ENCODE peak calls at places on chromosomes 7 and 10, in four cellular contexts. V, N, S and L are unnamed samples. For H3K4me1 and H3K36me3, the result is how much of the 10 kb centered on the place peaks cover.

GRCh38 chr10:6279540-6280267 is 77.0 kb downstream of the PFKFB3 start:
- DNase-seq in V (no peak), N (no peak), S (no peak), L (no peak)

GRCh38 chr10:26555719-26556368 is 117.7 kb downstream of the APBB1IP start:
- DNase-seq in V (peak), N (no peak), S (no peak), L (peak)

GRCh38 chr10:70053896-70054641 is 1.4 kb downstream of the MACROH2A2 start:
- DNase-seq in V (no peak), N (no peak), S (no peak), L (peak)

GRCh38 chr7:99267530-99268360 is 4.9 kb upstream of the MYH16 start:
- DNase-seq in V (no peak), N (peak), S (no peak), L (no peak)

GRCh38 chr7:43568529-43568928 is 14.4 kb upstream of the STK17A start:
- DNase-seq in V (no peak), N (no peak), S (no peak), L (no peak)

GRCh38 chr10:91010952-91011351 is 90.1 kb upstream of the ANKRD1 start:
- DNase-seq in V (no peak), N (no peak), S (no peak), L (no peak)

GRCh38 chr7:44432381-44432977 is 58.0 kb downstream of the NUDCD3 start:
- DNase-seq in V (no peak), N (no peak), S (peak), L (no peak)

GRCh38 chr7:29969706-29970105 is 19.9 kb downstream of the SCRN1 start:
- DNase-seq in V (no peak), N (no peak), S (no peak), L (no peak)

GRCh38 chr7:6640246-6640721 is 3.2 kb downstream of the ZNF316 start:
- DNase-seq in V (no peak), N (no peak), S (no peak), L (peak)

GRCh38 chr7:79934727-79935126 is 199.9 kb upstream of the GNAI1 start:
- DNase-seq in V (no peak), N (no peak), S (no peak), L (no peak)

GRCh38 chr10:124917939-124918830 is 23.7 kb upstream of the ZRANB1 start:
- DNase-seq in V (no peak), N (no peak), S (no peak), L (no peak)

GRCh38 chr10:5531558-5532230 is 6.9 kb downstream of the CALML3 start:
- DNase-seq in V (no peak), N (no peak), S (no peak), L (no peak)

GRCh38 chr7:139618482-139619366 is 95.2 kb downstream of the CLEC2L start:
- DNase-seq in V (no peak), N (no peak), S (peak), L (no peak)

GRCh38 chr7:133491846-133492652 is 239.2 kb downstream of the EXOC4 start:
- DNase-seq in V (no peak), N (no peak), S (no peak), L (no peak)

GRCh38 chr7:17326378-17326777 is 27.9 kb downstream of the AHR start:
- DNase-seq in V (no peak), N (no peak), S (no peak), L (no peak)

GRCh38 chr7:133568544-133568943 is 315.7 kb downstream of the EXOC4 start:
- DNase-seq in V (no peak), N (no peak), S (no peak), L (no peak)

GRCh38 chr7:99184468-99185225 is 23.3 kb downstream of the KPNA7 start:
- DNase-seq in V (no peak), N (no peak), S (no peak), L (no peak)

GRCh38 chr10:110811791-110812581 is 59.7 kb upstream of the PDCD4 start:
- DNase-seq in V (no peak), N (no peak), S (no peak), L (no peak)

GRCh38 chr10:128062837-128063563 is 63.2 kb downstream of the MKI67 start:
- DNase-seq in V (no peak), N (no peak), S (peak), L (no peak)

GRCh38 chr10:79246606-79247275 is 100.5 kb upstream of the PPIF start:
- DNase-seq in V (peak), N (no peak), S (no peak), L (peak)

GRCh38 chr7:42678315-42678714 is 233.6 kb downstream of the C7orf25 start:
- DNase-seq in V (no peak), N (no peak), S (no peak), L (no peak)

GRCh38 chr7:128735433-128735832 is 3.7 kb upstream of the CALU start:
- DNase-seq in V (peak), N (no peak), S (no peak), L (no peak)

GRCh38 chr7:33707427-33707826 is 197.9 kb upstream of the BMPER start:
- DNase-seq in V (no peak), N (no peak), S (no peak), L (no peak)

GRCh38 chr10:4243651-4244050 is 458.6 kb upstream of the KLF6 start:
- DNase-seq in V (no peak), N (peak), S (no peak), L (no peak)

GRCh38 chr10:34489436-34489835 is 325.7 kb downstream of the PARD3 start:
- DNase-seq in V (no peak), N (no peak), S (no peak), L (no peak)

GRCh38 chr10:34491666-34492065 is 323.4 kb downstream of the PARD3 start:
- DNase-seq in V (no peak), N (no peak), S (no peak), L (no peak)

GRCh38 chr10:34486008-34486407 is 329.1 kb downstream of the PARD3 start:
- DNase-seq in V (no peak), N (no peak), S (no peak), L (no peak)

GRCh38 chr10:34489973-34490372 is 325.1 kb downstream of the PARD3 start:
- DNase-seq in V (no peak), N (no peak), S (no peak), L (no peak)

DNA sequence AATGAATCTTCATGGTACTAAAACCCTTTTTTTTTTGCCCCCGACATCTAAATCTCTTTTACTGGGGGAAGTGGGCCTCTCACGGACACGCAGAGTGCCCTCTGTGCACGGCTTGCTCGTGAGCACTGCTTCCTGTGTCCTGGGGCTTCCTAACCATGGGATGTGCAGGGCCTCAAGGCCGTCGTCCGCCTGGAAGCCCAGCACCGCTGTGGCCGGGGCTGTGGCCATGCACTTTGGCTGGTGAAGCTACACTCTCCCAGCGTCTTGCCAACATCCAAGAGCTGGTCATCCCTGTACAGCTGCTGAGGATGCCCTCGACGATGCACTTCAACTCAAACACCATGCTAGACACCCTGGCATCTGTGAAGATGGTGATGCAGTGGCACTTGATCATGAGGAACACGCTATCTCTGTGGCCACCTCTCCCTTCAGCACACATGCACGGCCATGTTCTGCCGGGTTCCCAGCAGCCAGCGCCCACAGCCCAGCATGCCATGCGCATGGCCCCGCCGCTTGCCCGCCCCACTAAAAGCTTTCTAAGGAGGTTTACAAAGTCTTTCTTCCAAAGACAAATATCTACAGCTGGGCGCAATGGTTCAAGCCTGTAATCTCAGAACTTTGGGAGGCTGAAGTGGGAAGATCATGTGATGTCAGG is 326.5 kb downstream of the PARD3 start:
- DNase-seq in V (no peak), N (no peak), S (no peak), L (peak)
- H3K4me1 ChIP-seq in V (under half), N (under half), S (under half), L (under half)

GRCh38 chr7:12796397-12797136 is 109.1 kb downstream of the ARL4A start:
- DNase-seq in V (no peak), N (no peak), S (no peak), L (no peak)
- H3K36me3 ChIP-seq in V (under half), N (under half), S (under half), L (under half)

GRCh38 chr7:36002900-36003299 is 150.2 kb upstream of the EEPD1 start:
- DNase-seq in V (no peak), N (no peak), S (no peak), L (no peak)

GRCh38 chr7:36003343-36003742 is 149.7 kb upstream of the EEPD1 start:
- DNase-seq in V (no peak), N (no peak), S (no peak), L (no peak)

GRCh38 chr7:36005876-36006275 is 147.2 kb upstream of the EEPD1 start:
- DNase-seq in V (no peak), N (no peak), S (no peak), L (no peak)

GRCh38 chr7:36005286-36005685 is 147.8 kb upstream of the EEPD1 start:
- DNase-seq in V (no peak), N (no peak), S (no peak), L (no peak)

GRCh38 chr7:36006656-36007229 is 146.3 kb upstream of the EEPD1 start:
- DNase-seq in V (no peak), N (no peak), S (no peak), L (no peak)
- H3K4me1 ChIP-seq in V (under half), N (under half), S (under half), L (under half)

DNA sequence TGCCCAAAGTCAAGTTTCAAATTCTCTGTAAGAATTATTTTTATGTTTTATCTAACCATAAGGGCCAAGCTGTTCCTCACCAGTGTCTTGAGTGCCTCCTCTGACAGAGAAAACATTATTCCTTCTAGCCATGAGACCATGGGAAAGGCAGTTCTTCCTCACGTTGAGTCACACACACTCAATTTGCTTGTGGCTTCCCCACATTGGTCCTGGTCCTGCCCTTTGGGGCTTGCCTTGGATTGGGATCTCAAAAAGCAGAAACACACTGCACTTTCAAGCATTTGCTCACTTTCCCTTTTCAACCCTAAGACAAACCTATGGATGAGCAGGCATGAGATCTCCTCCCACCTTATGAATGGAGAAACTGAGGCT is 248.3 kb upstream of the IGFBP3 start:
- DNase-seq in V (no peak), N (no peak), S (no peak), L (no peak)
- H3K36me3 ChIP-seq in V (under half), N (under half), S (under half), L (under half)

GRCh38 chr7:148711191-148712102 is 12.7 kb downstream of the CUL1 start:
- DNase-seq in V (no peak), N (no peak), S (peak), L (no peak)
- H3K4me1 ChIP-seq in V (half or more), N (under half), S (half or more), L (half or more)